ENCODE peak calls at places on chromosomes 7 and 10, in four cellular contexts. One of them, this sample, is unnamed.

GRCh38 chr10:49606981-49607535 is 3.1 kb upstream of the SLC18A3 start:
- DNase-seq in bronchial epithelial cell: peak; percentile 47
- DNase-seq in heart right ventricle: peak; percentile 71
- DNase-seq in mucosa of descending colon: peak; percentile 75
- DNase-seq in this sample: peak; percentile 56

GRCh38 chr7:11923376-11923922 is 91.5 kb upstream of the THSD7A start:
- DNase-seq in bronchial epithelial cell: no peak
- DNase-seq in mucosa of descending colon: no peak
- DNase-seq in heart right ventricle: no peak
- DNase-seq in this sample: no peak

GRCh38 chr10:83692196-83692595 is 447.1 kb upstream of the GHITM start:
- DNase-seq in bronchial epithelial cell: no peak
- DNase-seq in mucosa of descending colon: no peak
- DNase-seq in heart right ventricle: no peak
- DNase-seq in this sample: no peak

GRCh38 chr10:86127274-86127819 is 239.2 kb downstream of the GRID1 start:
- DNase-seq in bronchial epithelial cell: no peak
- DNase-seq in mucosa of descending colon: no peak
- DNase-seq in heart right ventricle: no peak
- DNase-seq in this sample: no peak

GRCh38 chr7:128205068-128205467 is 36.0 kb upstream of the LEP start:
- DNase-seq in mucosa of descending colon: no peak
- DNase-seq in bronchial epithelial cell: no peak
- DNase-seq in heart right ventricle: no peak
- DNase-seq in this sample: no peak

GRCh38 chr10:47139121-47139520 is 160.9 kb upstream of the GDF10 start:
- DNase-seq in bronchial epithelial cell: no peak
- DNase-seq in mucosa of descending colon: no peak
- DNase-seq in heart right ventricle: no peak
- DNase-seq in this sample: no peak

GRCh38 chr7:159136442-159136841 is 8.2 kb downstream of the VIPR2 start:
- DNase-seq in mucosa of descending colon: no peak
- DNase-seq in bronchial epithelial cell: no peak
- DNase-seq in heart right ventricle: no peak
- DNase-seq in this sample: no peak

GRCh38 chr10:49139866-49140195 is 6.0 kb upstream of the FAM170B start:
- DNase-seq in bronchial epithelial cell: peak; percentile 72
- DNase-seq in heart right ventricle: no peak
- DNase-seq in mucosa of descending colon: no peak
- DNase-seq in this sample: no peak

GRCh38 chr7:82696631-82697030 is 253.1 kb upstream of the CACNA2D1 start:
- DNase-seq in heart right ventricle: no peak
- DNase-seq in bronchial epithelial cell: no peak
- DNase-seq in mucosa of descending colon: no peak
- DNase-seq in this sample: no peak

GRCh38 chr7:134619627-134620331 is 26.9 kb upstream of the BPGM start:
- DNase-seq in heart right ventricle: no peak
- DNase-seq in mucosa of descending colon: no peak
- DNase-seq in bronchial epithelial cell: peak; percentile 99
- DNase-seq in this sample: no peak

GRCh38 chr7:68269410-68269809 is 1272.8 kb downstream of the TYW1 start:
- DNase-seq in mucosa of descending colon: no peak
- DNase-seq in heart right ventricle: no peak
- DNase-seq in bronchial epithelial cell: no peak
- DNase-seq in this sample: no peak

GRCh38 chr7:37409456-37409855 is 39.2 kb downstream of the ELMO1 start:
- DNase-seq in mucosa of descending colon: no peak
- DNase-seq in heart right ventricle: no peak
- DNase-seq in bronchial epithelial cell: no peak
- DNase-seq in this sample: no peak

GRCh38 chr7:17347426-17347825 is 49.0 kb downstream of the AHR start:
- DNase-seq in bronchial epithelial cell: no peak
- DNase-seq in heart right ventricle: no peak
- DNase-seq in mucosa of descending colon: no peak
- DNase-seq in this sample: no peak

GRCh38 chr10:613217-613616 is 76.3 kb downstream of the DIP2C start:
- DNase-seq in heart right ventricle: no peak
- DNase-seq in mucosa of descending colon: peak; percentile 58
- DNase-seq in bronchial epithelial cell: peak; percentile 68
- DNase-seq in this sample: no peak

GRCh38 chr10:613661-614340 is 75.7 kb downstream of the DIP2C start:
- DNase-seq in bronchial epithelial cell: no peak
- DNase-seq in mucosa of descending colon: peak; percentile 31
- DNase-seq in heart right ventricle: no peak
- DNase-seq in this sample: no peak

GRCh38 chr10:614341-614664 is 75.2 kb downstream of the DIP2C start:
- DNase-seq in heart right ventricle: no peak
- DNase-seq in bronchial epithelial cell: no peak
- DNase-seq in mucosa of descending colon: peak; percentile 30
- DNase-seq in this sample: no peak

GRCh38 chr10:614772-615582 is 74.5 kb downstream of the DIP2C start:
- DNase-seq in bronchial epithelial cell: no peak
- DNase-seq in mucosa of descending colon: peak; percentile 31
- DNase-seq in heart right ventricle: no peak
- DNase-seq in this sample: no peak

GRCh38 chr10:612696-613095 is 76.8 kb downstream of the DIP2C start:
- DNase-seq in bronchial epithelial cell: no peak
- DNase-seq in heart right ventricle: no peak
- DNase-seq in mucosa of descending colon: peak; percentile 26
- DNase-seq in this sample: no peak
- H3K4me3 ChIP-seq in bronchial epithelial cell: no peak overlapping the region
- H3K4me3 ChIP-seq in heart right ventricle: no peak overlapping the region
- H3K4me3 ChIP-seq in mucosa of descending colon: no peak overlapping the region
- H3K4me3 ChIP-seq in this sample: no peak overlapping the region

GRCh38 chr10:62058476-62058875 is 157.0 kb downstream of the ARID5B start:
- DNase-seq in heart right ventricle: no peak
- DNase-seq in mucosa of descending colon: no peak
- DNase-seq in bronchial epithelial cell: no peak
- DNase-seq in this sample: no peak

GRCh38 chr10:62056219-62056618 is 154.7 kb downstream of the ARID5B start:
- DNase-seq in heart right ventricle: no peak
- DNase-seq in bronchial epithelial cell: no peak
- DNase-seq in mucosa of descending colon: no peak
- DNase-seq in this sample: no peak

GRCh38 chr10:62057872-62058271 is 156.4 kb downstream of the ARID5B start:
- DNase-seq in heart right ventricle: no peak
- DNase-seq in bronchial epithelial cell: no peak
- DNase-seq in mucosa of descending colon: no peak
- DNase-seq in this sample: no peak

GRCh38 chr10:62056660-62057059 is 155.2 kb downstream of the ARID5B start:
- DNase-seq in bronchial epithelial cell: no peak
- DNase-seq in heart right ventricle: no peak
- DNase-seq in mucosa of descending colon: no peak
- DNase-seq in this sample: no peak

GRCh38 chr10:62057359-62057758 is 155.9 kb downstream of the ARID5B start:
- DNase-seq in mucosa of descending colon: no peak
- DNase-seq in heart right ventricle: no peak
- DNase-seq in bronchial epithelial cell: no peak
- DNase-seq in this sample: no peak
- H3K4me3 ChIP-seq in mucosa of descending colon: no peak overlapping the region
- H3K4me3 ChIP-seq in heart right ventricle: peak overlapping the region; percentile 15
- H3K4me3 ChIP-seq in bronchial epithelial cell: no peak overlapping the region
- H3K4me3 ChIP-seq in this sample: peak overlapping the region; percentile 9

DNA sequence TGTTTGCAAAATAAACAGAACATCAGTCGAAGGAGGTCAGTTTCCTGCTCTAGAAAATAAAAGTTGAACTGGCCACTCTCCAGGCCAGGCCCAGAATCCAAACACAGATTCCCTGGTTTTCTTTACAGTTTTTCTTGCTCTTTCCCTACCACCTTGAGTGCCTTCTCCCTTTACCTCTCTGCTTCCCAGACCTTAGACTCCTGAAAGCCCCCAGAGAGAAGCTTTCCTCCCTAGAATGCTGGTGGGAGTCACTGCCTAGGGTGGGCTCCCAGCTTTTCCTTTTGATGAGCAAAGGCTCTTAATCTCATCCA is 6.1 kb downstream of the DNTT start:
- DNase-seq in heart right ventricle: no peak
- DNase-seq in bronchial epithelial cell: no peak
- DNase-seq in mucosa of descending colon: no peak
- DNase-seq in this sample: no peak
- H3K4me3 ChIP-seq in heart right ventricle: no peak overlapping the region
- H3K4me3 ChIP-seq in bronchial epithelial cell: no peak overlapping the region
- H3K4me3 ChIP-seq in mucosa of descending colon: no peak overlapping the region
- H3K4me3 ChIP-seq in this sample: no peak overlapping the region

DNA sequence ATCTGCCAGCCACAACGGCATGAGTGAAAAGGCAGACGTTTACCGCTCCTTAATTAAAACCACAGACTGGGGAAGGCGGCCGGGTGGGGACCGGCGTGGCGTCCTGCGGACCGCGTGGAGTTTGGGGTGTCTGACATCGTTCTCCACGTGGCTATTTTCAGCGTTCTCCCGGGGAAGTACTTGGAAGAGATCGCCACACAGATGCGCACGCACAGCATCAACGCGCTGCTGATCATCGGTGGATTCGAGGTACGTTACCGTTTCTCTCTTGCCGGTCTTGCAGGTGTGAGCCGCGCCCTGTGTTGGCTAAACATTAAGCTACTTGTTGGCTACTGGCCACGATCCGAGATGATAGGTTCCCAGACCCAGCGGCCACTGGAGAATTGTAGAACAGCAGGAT is 51.3 kb downstream of the PFKP start:
- DNase-seq in mucosa of descending colon: peak; percentile 86
- DNase-seq in heart right ventricle: no peak
- DNase-seq in bronchial epithelial cell: no peak
- DNase-seq in this sample: no peak
- H3K4me3 ChIP-seq in mucosa of descending colon: no peak overlapping the region
- H3K4me3 ChIP-seq in heart right ventricle: no peak overlapping the region
- H3K4me3 ChIP-seq in bronchial epithelial cell: no peak overlapping the region
- H3K4me3 ChIP-seq in this sample: no peak overlapping the region

DNA sequence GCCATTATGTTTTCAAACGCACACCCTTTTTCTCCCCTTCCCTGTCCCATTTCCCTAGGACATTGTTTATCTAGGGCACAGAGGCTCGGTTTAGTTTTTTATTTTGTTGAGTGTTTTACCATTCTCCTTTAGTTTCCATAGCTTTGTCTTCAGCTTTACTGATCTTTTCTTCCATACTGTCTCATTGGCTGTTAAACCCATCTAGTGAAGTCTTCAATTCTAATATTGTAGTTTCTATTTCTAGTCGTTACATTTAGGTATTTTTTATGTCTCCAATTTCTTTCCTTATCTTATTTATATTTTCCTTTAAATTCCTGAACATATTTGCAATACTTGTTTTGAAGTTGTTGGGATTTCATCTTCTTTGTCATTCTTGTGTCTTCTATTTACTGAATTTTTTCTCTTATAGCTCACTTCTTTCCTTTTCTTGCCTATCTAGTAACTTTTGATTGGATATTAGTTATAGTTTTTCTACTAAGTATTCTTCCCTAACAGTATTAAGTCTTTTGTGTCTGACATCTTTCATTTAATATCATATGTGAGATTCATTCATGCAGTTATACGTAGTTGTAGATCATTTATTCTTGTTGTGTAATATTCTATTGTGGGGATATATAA is 41.0 kb upstream of the SH2D4B start:
- DNase-seq in mucosa of descending colon: no peak
- DNase-seq in bronchial epithelial cell: no peak
- DNase-seq in heart right ventricle: no peak
- DNase-seq in this sample: no peak
- H3K4me3 ChIP-seq in mucosa of descending colon: no peak overlapping the region
- H3K4me3 ChIP-seq in bronchial epithelial cell: no peak overlapping the region
- H3K4me3 ChIP-seq in heart right ventricle: no peak overlapping the region
- H3K4me3 ChIP-seq in this sample: no peak overlapping the region

GRCh38 chr7:8035647-8036518 is 67.3 kb downstream of the GLCCI1 start:
- DNase-seq in mucosa of descending colon: no peak
- DNase-seq in bronchial epithelial cell: peak; percentile 63
- DNase-seq in heart right ventricle: no peak
- DNase-seq in this sample: no peak

GRCh38 chr7:8040768-8041369 is 72.3 kb downstream of the GLCCI1 start:
- DNase-seq in bronchial epithelial cell: no peak
- DNase-seq in mucosa of descending colon: no peak
- DNase-seq in heart right ventricle: no peak
- DNase-seq in this sample: no peak

GRCh38 chr7:8035190-8035589 is 66.6 kb downstream of the GLCCI1 start:
- DNase-seq in heart right ventricle: no peak
- DNase-seq in mucosa of descending colon: no peak
- DNase-seq in bronchial epithelial cell: no peak
- DNase-seq in this sample: no peak

GRCh38 chr7:8042796-8043535 is 74.4 kb downstream of the GLCCI1 start:
- DNase-seq in heart right ventricle: no peak
- DNase-seq in mucosa of descending colon: no peak
- DNase-seq in bronchial epithelial cell: no peak
- DNase-seq in this sample: no peak

DNA sequence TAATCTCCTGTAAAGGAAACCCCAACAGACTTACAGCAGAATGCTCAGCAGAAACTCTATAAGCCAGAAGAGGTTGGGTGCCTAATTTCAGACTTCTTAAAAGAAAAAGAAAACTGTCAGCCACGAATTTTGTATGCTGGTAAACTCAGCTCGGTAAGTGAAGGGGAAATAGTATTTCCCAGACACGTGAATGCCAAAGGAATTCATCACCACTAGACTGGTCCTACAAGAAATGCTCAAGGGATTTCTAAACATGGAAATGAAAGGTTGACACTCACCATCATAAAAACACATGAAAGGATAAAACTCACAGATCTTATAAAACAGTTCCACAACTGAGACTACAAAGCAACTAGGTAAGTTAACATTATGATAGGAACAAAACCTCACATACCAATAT is 68.6 kb downstream of the GLCCI1 start:
- DNase-seq in heart right ventricle: no peak
- DNase-seq in bronchial epithelial cell: peak; percentile 29
- DNase-seq in mucosa of descending colon: no peak
- DNase-seq in this sample: no peak
- H3K4me3 ChIP-seq in heart right ventricle: no peak overlapping the region
- H3K4me3 ChIP-seq in bronchial epithelial cell: no peak overlapping the region
- H3K4me3 ChIP-seq in mucosa of descending colon: no peak overlapping the region
- H3K4me3 ChIP-seq in this sample: no peak overlapping the region

DNA sequence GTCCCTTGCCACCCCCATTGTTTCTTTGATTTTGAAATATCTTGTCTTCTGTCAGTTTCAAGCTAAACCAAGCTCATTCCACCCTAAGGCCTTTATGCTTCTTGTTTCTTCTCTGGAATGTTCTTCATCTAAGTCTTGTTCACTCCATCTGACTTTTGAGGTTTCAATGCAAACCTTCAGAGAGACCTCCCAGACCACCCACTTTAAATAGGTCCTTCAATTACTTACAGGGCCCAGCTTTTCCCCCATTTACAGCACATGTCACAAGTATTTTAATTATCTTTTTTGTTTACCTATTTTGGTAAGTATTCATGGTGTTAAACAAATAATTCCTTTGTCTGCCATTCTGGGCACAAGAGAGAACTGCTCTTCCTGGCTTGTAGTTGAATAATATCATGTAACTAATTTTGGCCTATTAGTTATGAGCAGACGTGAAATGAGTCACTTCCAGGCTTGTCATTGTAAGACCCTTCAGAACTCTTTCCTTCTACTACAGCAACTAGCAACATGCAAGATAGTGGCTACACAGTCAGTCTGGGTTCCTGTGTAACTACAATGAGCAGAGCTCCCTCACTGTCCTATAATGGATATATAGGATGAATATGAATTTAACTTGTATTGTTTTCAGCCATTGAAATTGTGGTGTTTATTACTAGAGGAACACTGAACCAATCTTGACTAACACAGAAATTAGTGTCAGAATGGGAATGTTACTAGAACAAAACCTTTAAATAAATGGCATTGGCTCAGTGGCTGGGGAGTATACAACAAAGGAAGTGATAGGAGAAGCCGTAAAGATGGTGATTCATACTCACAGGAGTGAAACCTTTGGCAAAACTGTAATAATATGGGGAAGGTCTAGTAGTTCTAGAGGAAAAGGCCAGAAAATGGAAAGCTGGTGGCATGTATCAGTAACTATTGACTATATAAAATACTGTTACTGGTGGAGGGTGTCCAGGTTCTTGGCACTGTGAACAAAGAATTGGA is 2.8 kb upstream of the MTPN start:
- DNase-seq in mucosa of descending colon: no peak
- DNase-seq in heart right ventricle: no peak
- DNase-seq in bronchial epithelial cell: peak; percentile 71
- DNase-seq in this sample: no peak
- H3K4me3 ChIP-seq in mucosa of descending colon: no peak overlapping the region
- H3K4me3 ChIP-seq in heart right ventricle: no peak overlapping the region
- H3K4me3 ChIP-seq in bronchial epithelial cell: no peak overlapping the region
- H3K4me3 ChIP-seq in this sample: no peak overlapping the region